ENCODE peak calls at places on chromosomes 3 and 15, in eight cellular contexts. U, B, N, Z, I, P, M and A are unnamed samples.

GRCh38 chr15:85154061-85154460 is 172.4 kb downstream of the PDE8A start:
- DNase-seq in U (no peak), B (no peak), N (no peak), Z (no peak), I (peak), P (no peak), M (no peak), A (no peak)

GRCh38 chr3:134002326-134002725 is 27.4 kb downstream of the SLCO2A1 start:
- DNase-seq in U (no peak), B (peak), N (peak), Z (no peak), I (peak), P (peak), M (no peak), A (no peak)

GRCh38 chr3:139564290-139564861 is 24.8 kb upstream of the RBP1 start:
- DNase-seq in U (no peak), B (no peak), N (peak), Z (no peak), I (peak), P (peak), M (no peak), A (no peak)

GRCh38 chr3:63975705-63976104 is 47.6 kb downstream of the PSMD6 start:
- DNase-seq in U (peak), B (no peak), N (peak), Z (peak), I (peak), P (peak), M (no peak), A (no peak)

GRCh38 chr15:45855907-45856579 is 221.2 kb downstream of the SQOR start:
- DNase-seq in U (no peak), B (peak), N (no peak), Z (no peak), I (peak), P (no peak), M (no peak), A (no peak)

GRCh38 chr15:74400915-74401757 is 32.6 kb downstream of the SEMA7A start:
- DNase-seq in U (no peak), B (no peak), N (no peak), Z (no peak), I (peak), P (no peak), M (peak), A (peak)

GRCh38 chr15:84982301-84982920 is 755 bp downstream of the PDE8A start:
- DNase-seq in U (no peak), B (no peak), N (peak), Z (peak), I (peak), P (peak), M (peak), A (peak)

GRCh38 chr3:3798641-3799113 is 554 bp upstream of the LRRN1 start:
- DNase-seq in U (no peak), B (no peak), N (no peak), Z (no peak), I (no peak), P (no peak), M (no peak), A (peak)

GRCh38 chr3:9420850-9421549 is 23.6 kb downstream of the SETD5 start:
- DNase-seq in U (no peak), B (no peak), N (peak), Z (no peak), I (peak), P (peak), M (no peak), A (no peak)

GRCh38 chr3:10518506-10519150 is 13.2 kb upstream of the ATP2B2 start:
- DNase-seq in U (no peak), B (peak), N (peak), Z (peak), I (no peak), P (peak), M (no peak), A (no peak)

GRCh38 chr3:66378256-66378655 is 122.6 kb downstream of the LRIG1 start:
- DNase-seq in U (no peak), B (no peak), N (peak), Z (no peak), I (peak), P (no peak), M (peak), A (peak)

GRCh38 chr15:77654975-77655374 is 22.3 kb upstream of the LINGO1 start:
- DNase-seq in U (no peak), B (no peak), N (no peak), Z (no peak), I (no peak), P (no peak), M (peak), A (peak)

GRCh38 chr3:156792945-156793344 is 33.2 kb upstream of the LEKR1 start:
- DNase-seq in U (no peak), B (no peak), N (no peak), Z (no peak), I (no peak), P (no peak), M (no peak), A (peak)

GRCh38 chr15:80949756-80950155 is 39.9 kb downstream of the MESD start:
- DNase-seq in U (no peak), B (no peak), N (no peak), Z (no peak), I (no peak), P (no peak), M (no peak), A (no peak)

GRCh38 chr15:73319460-73320245 is 49.1 kb downstream of the HCN4 start:
- DNase-seq in U (no peak), B (no peak), N (no peak), Z (no peak), I (no peak), P (no peak), M (no peak), A (no peak)

GRCh38 chr3:42014443-42014945 is 52.6 kb upstream of the ULK4 start:
- DNase-seq in U (no peak), B (no peak), N (peak), Z (no peak), I (no peak), P (no peak), M (peak), A (peak)

GRCh38 chr15:73927003-73927475 is 777 bp downstream of the LOXL1 start:
- DNase-seq in U (no peak), B (no peak), N (no peak), Z (peak), I (peak), P (peak), M (no peak), A (peak)

GRCh38 chr3:30518201-30518864 is 88.1 kb upstream of the TGFBR2 start:
- DNase-seq in U (peak), B (no peak), N (peak), Z (peak), I (no peak), P (peak), M (no peak), A (no peak)

GRCh38 chr3:119304201-119304713 is 10.1 kb downstream of the ARHGAP31 start:
- DNase-seq in U (no peak), B (peak), N (no peak), Z (no peak), I (no peak), P (peak), M (no peak), A (no peak)

GRCh38 chr3:184583345-184584000 is 21.9 kb downstream of the EPHB3 start:
- DNase-seq in U (no peak), B (no peak), N (no peak), Z (peak), I (no peak), P (no peak), M (no peak), A (no peak)

GRCh38 chr15:59762558-59762957 is 73.4 kb upstream of the BNIP2 start:
- DNase-seq in U (no peak), B (no peak), N (no peak), Z (no peak), I (peak), P (no peak), M (no peak), A (peak)

GRCh38 chr3:73432021-73432722 is 192.6 kb downstream of the PDZRN3 start:
- DNase-seq in U (no peak), B (peak), N (peak), Z (no peak), I (peak), P (peak), M (peak), A (peak)

GRCh38 chr15:73751481-73751880 is 1.7 kb downstream of the INSYN1 start:
- DNase-seq in U (no peak), B (no peak), N (no peak), Z (no peak), I (no peak), P (no peak), M (no peak), A (no peak)

GRCh38 chr15:88243895-88244787 is 12.4 kb downstream of the NTRK3 start:
- DNase-seq in U (no peak), B (peak), N (peak), Z (no peak), I (peak), P (peak), M (peak), A (peak)

GRCh38 chr3:6416049-6416661 is 444.8 kb upstream of the GRM7 start:
- DNase-seq in U (no peak), B (no peak), N (no peak), Z (no peak), I (no peak), P (no peak), M (no peak), A (no peak)

GRCh38 chr15:79680721-79681120 is 216.1 kb downstream of the MTHFS start:
- DNase-seq in U (no peak), B (peak), N (peak), Z (no peak), I (peak), P (peak), M (no peak), A (no peak)

GRCh38 chr3:187713504-187713903 is 11.1 kb upstream of the RTP2 start:
- DNase-seq in U (no peak), B (peak), N (peak), Z (no peak), I (peak), P (peak), M (no peak), A (peak)

GRCh38 chr3:184523825-184524615 is 37.6 kb upstream of the EPHB3 start:
- DNase-seq in U (no peak), B (peak), N (peak), Z (no peak), I (peak), P (peak), M (no peak), A (peak)

GRCh38 chr3:42746455-42747450 is 26.3 kb downstream of the CCDC13 start:
- DNase-seq in U (no peak), B (no peak), N (no peak), Z (no peak), I (no peak), P (no peak), M (no peak), A (no peak)

GRCh38 chr15:56537881-56538280 is 72.9 kb upstream of the MNS1 start:
- DNase-seq in U (no peak), B (no peak), N (no peak), Z (no peak), I (no peak), P (peak), M (peak), A (peak)

GRCh38 chr3:158801696-158802398 is at the start of gene MFSD1:
- DNase-seq in U (peak), B (peak), N (peak), Z (peak), I (peak), P (peak), M (peak), A (peak)

GRCh38 chr3:158804441-158804840 is 2.6 kb downstream of the MFSD1 start:
- DNase-seq in U (no peak), B (no peak), N (no peak), Z (no peak), I (peak), P (no peak), M (no peak), A (no peak)

GRCh38 chr3:158801200-158801599 is 654 bp upstream of the MFSD1 start:
- DNase-seq in U (no peak), B (peak), N (peak), Z (no peak), I (peak), P (peak), M (no peak), A (peak)

DNA sequence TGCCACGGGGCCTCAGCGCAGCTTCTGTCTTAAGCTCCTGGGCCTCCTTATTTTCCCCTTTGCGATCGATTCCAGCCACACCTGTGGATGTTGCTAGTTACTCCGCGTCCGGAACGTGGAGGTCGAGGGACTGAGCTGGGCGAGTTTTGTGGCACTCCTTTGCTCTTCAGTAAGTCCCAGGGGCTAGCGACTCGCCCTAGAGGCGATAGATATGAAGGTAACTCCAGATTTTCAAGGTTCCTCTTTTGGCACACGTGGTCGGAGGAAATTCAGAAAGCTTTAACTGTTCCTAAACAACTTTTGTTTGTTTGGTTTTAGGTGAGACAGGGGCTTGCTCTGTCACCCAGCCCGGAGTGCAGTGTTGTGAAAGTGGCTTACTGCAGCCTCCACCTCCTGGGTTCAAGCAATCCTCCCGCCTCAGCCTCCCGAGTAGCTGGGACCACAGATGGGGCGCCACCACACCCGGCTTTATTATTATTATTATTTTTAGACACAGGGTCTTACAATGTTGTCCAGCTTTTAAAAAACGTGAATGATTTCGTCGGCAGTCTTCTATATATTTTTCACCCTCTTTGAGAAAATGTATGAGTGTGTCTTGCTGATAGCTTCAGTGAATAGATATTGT is 657 bp downstream of the MFSD1 start:
- DNase-seq in U (no peak), B (no peak), N (no peak), Z (no peak), I (peak), P (no peak), M (peak), A (peak)
- TF ChIP-seq CTCF in U (no peak), B (no peak), N (no peak), Z (no peak), I (no peak), P (no peak), M (peak), A (no peak)

GRCh38 chr3:98038876-98039275 is 3.8 kb upstream of the GABRR3 start:
- DNase-seq in U (no peak), B (no peak), N (no peak), Z (no peak), I (no peak), P (no peak), M (no peak), A (no peak)
- TF ChIP-seq CTCF in U (no peak), B (no peak), N (no peak), Z (no peak), I (no peak), P (no peak), M (no peak), A (no peak)

DNA sequence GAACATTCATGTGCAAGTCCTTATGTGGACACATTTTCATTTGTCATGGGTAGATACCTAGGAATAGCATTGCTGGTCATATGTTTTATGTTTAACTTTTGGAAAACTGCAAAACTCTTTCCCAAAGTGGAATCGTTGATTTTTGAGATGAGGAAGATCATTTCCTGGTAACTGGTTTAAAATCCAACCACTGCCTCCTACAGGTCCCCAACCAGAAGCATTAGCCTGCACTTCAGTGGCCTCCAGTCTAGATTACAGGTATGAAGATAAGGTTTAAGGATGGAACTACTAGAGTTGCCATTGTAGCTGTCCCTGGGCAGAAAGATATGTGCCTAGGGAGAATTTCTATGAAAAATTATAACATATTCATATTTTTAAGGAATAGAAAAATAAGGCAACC is 48.7 kb upstream of the BHLHE40 start:
- DNase-seq in U (no peak), B (no peak), N (no peak), Z (no peak), I (no peak), P (no peak), M (no peak), A (no peak)
- TF ChIP-seq CTCF in U (no peak), B (no peak), N (no peak), Z (no peak), I (no peak), P (no peak), M (no peak), A (no peak)

GRCh38 chr3:151327571-151328198 is 1.7 kb downstream of the P2RY13 start:
- DNase-seq in U (no peak), B (no peak), N (peak), Z (no peak), I (peak), P (peak), M (peak), A (no peak)
- TF ChIP-seq CTCF in U (peak), B (peak), N (peak), Z (peak), I (peak), P (peak), M (peak), A (peak)

GRCh38 chr3:36741285-36741684 is 23.1 kb downstream of the DCLK3 start:
- DNase-seq in U (no peak), B (no peak), N (peak), Z (no peak), I (peak), P (peak), M (no peak), A (no peak)
- TF ChIP-seq CTCF in U (no peak), B (peak), N (peak), Z (peak), I (peak), P (peak), M (no peak), A (no peak)